ENCODE peak calls at places on chromosomes 12 and 14, in five cellular contexts. One of them, this sample, is unnamed.

GRCh38 chr12:124505001-124505818 is 62.2 kb downstream of the NCOR2 start:
- DNase-seq in activated CD8-positive, alpha-beta memory T cell treated with anti-CD3 and anti-CD28 coated beads, Interleukin-2, amount 50 U/mL, for 4 hours: no peak
- DNase-seq in epithelial cell of esophagus: no peak
- DNase-seq in lower leg skin: no peak
- DNase-seq in hypothalamus: no peak
- DNase-seq in this sample: no peak

GRCh38 chr14:103104654-103105511 is 10.4 kb downstream of the EXOC3L4 start:
- DNase-seq in activated CD8-positive, alpha-beta memory T cell treated with anti-CD3 and anti-CD28 coated beads, Interleukin-2, amount 50 U/mL, for 4 hours: peak
- DNase-seq in epithelial cell of esophagus: peak
- DNase-seq in lower leg skin: peak
- DNase-seq in hypothalamus: no peak
- DNase-seq in this sample: no peak

GRCh38 chr14:64191756-64192155 is 102.4 kb downstream of the ESR2 start:
- DNase-seq in activated CD8-positive, alpha-beta memory T cell treated with anti-CD3 and anti-CD28 coated beads, Interleukin-2, amount 50 U/mL, for 4 hours: no peak
- DNase-seq in epithelial cell of esophagus: peak
- DNase-seq in lower leg skin: no peak
- DNase-seq in hypothalamus: no peak
- DNase-seq in this sample: no peak

GRCh38 chr12:115666168-115666567 is 611.3 kb downstream of the MED13L start:
- DNase-seq in activated CD8-positive, alpha-beta memory T cell treated with anti-CD3 and anti-CD28 coated beads, Interleukin-2, amount 50 U/mL, for 4 hours: no peak
- DNase-seq in epithelial cell of esophagus: no peak
- DNase-seq in lower leg skin: no peak
- DNase-seq in hypothalamus: no peak
- DNase-seq in this sample: no peak

GRCh38 chr14:55899531-55899930 is 218.7 kb upstream of the PELI2 start:
- DNase-seq in activated CD8-positive, alpha-beta memory T cell treated with anti-CD3 and anti-CD28 coated beads, Interleukin-2, amount 50 U/mL, for 4 hours: no peak
- DNase-seq in epithelial cell of esophagus: no peak
- DNase-seq in lower leg skin: no peak
- DNase-seq in hypothalamus: no peak
- DNase-seq in this sample: no peak

GRCh38 chr14:51365241-51365940 is 125.3 kb downstream of the TMX1 start:
- DNase-seq in activated CD8-positive, alpha-beta memory T cell treated with anti-CD3 and anti-CD28 coated beads, Interleukin-2, amount 50 U/mL, for 4 hours: no peak
- DNase-seq in epithelial cell of esophagus: peak
- DNase-seq in lower leg skin: no peak
- DNase-seq in hypothalamus: no peak
- DNase-seq in this sample: no peak

GRCh38 chr12:5379737-5380496 is 52.0 kb upstream of the NTF3 start:
- DNase-seq in activated CD8-positive, alpha-beta memory T cell treated with anti-CD3 and anti-CD28 coated beads, Interleukin-2, amount 50 U/mL, for 4 hours: no peak
- DNase-seq in epithelial cell of esophagus: peak
- DNase-seq in lower leg skin: no peak
- DNase-seq in hypothalamus: no peak
- DNase-seq in this sample: no peak

GRCh38 chr14:89308232-89308959 is 108.6 kb downstream of the FOXN3 start:
- DNase-seq in activated CD8-positive, alpha-beta memory T cell treated with anti-CD3 and anti-CD28 coated beads, Interleukin-2, amount 50 U/mL, for 4 hours: no peak
- DNase-seq in epithelial cell of esophagus: no peak
- DNase-seq in lower leg skin: no peak
- DNase-seq in hypothalamus: no peak
- DNase-seq in this sample: no peak

GRCh38 chr12:3273409-3273853 is 196.3 kb downstream of the TSPAN9 start:
- DNase-seq in activated CD8-positive, alpha-beta memory T cell treated with anti-CD3 and anti-CD28 coated beads, Interleukin-2, amount 50 U/mL, for 4 hours: no peak
- DNase-seq in epithelial cell of esophagus: peak
- DNase-seq in lower leg skin: no peak
- DNase-seq in hypothalamus: no peak
- DNase-seq in this sample: no peak

GRCh38 chr12:29103539-29103974 is 45.5 kb upstream of the FAR2 start:
- DNase-seq in activated CD8-positive, alpha-beta memory T cell treated with anti-CD3 and anti-CD28 coated beads, Interleukin-2, amount 50 U/mL, for 4 hours: no peak
- DNase-seq in epithelial cell of esophagus: no peak
- DNase-seq in lower leg skin: no peak
- DNase-seq in hypothalamus: no peak
- DNase-seq in this sample: no peak

GRCh38 chr12:115857160-115857920 is 420.2 kb downstream of the MED13L start:
- DNase-seq in activated CD8-positive, alpha-beta memory T cell treated with anti-CD3 and anti-CD28 coated beads, Interleukin-2, amount 50 U/mL, for 4 hours: no peak
- DNase-seq in epithelial cell of esophagus: no peak
- DNase-seq in lower leg skin: no peak
- DNase-seq in hypothalamus: no peak
- DNase-seq in this sample: no peak